ENCODE peak calls at places on chromosomes 6 and 20, in five cellular contexts. J is GM13976, F is retinal pigment epithelial cell, B is HTR-8/SVneo, P is hepatocyte. T is an unnamed sample.

GRCh38 chr20:58854638-58855471 is 2.3 kb downstream of the GNAS start:
- DNase-seq in F (no peak), J (no peak), B (no peak), P (no peak), T (no peak)

GRCh38 chr6:106194949-106195919 is 109.1 kb downstream of the PRDM1 start:
- DNase-seq in B (no peak), P (no peak), J (no peak), F (no peak), T (no peak)

GRCh38 chr6:161033667-161034066 is 42.1 kb downstream of the MAP3K4 start:
- DNase-seq in J (no peak), P (no peak), F (no peak), B (peak; percentile 7), T (no peak)

GRCh38 chr6:45421700-45422540 is 44.2 kb upstream of the SUPT3H start:
- DNase-seq in J (peak; percentile 54), P (peak; percentile 70), B (peak; percentile 64), F (no peak), T (peak; percentile 50)

GRCh38 chr6:20572940-20573339 is 38.7 kb downstream of the CDKAL1 start:
- DNase-seq in J (no peak), F (no peak), P (peak; percentile 13), B (peak; percentile 9), T (no peak)

GRCh38 chr6:104642871-104643270 is 216.8 kb downstream of the HACE1 start:
- DNase-seq in J (no peak), B (no peak), P (no peak), F (no peak), T (no peak)

GRCh38 chr6:33749401-33749800 is 2.7 kb upstream of the IP6K3 start:
- DNase-seq in P (no peak), J (no peak), B (no peak), F (no peak), T (no peak)

GRCh38 chr6:160028487-160029275 is 59.8 kb downstream of the IGF2R start:
- DNase-seq in F (no peak), J (no peak), P (no peak), B (no peak), T (no peak)

GRCh38 chr6:166575190-166575589 is 11.3 kb downstream of the RAMACL start:
- DNase-seq in P (no peak), B (no peak), F (no peak), J (no peak), T (no peak)

GRCh38 chr6:18978330-18979128 is 591.4 kb downstream of the RNF144B start:
- DNase-seq in B (no peak), J (no peak), P (peak; percentile 68), F (peak; percentile 58), T (no peak)

GRCh38 chr20:14888172-14888571 is 550.8 kb upstream of the FLRT3 start:
- DNase-seq in B (no peak), F (no peak), P (no peak), J (no peak), T (no peak)

GRCh38 chr6:21846541-21847451 is 253.2 kb downstream of the SOX4 start:
- DNase-seq in J (no peak), F (no peak), P (peak; percentile 82), B (no peak), T (no peak)

T was measured in GM13977.